ENCODE peak calls at places on chromosomes 4 and X, in eight cellular contexts. G, A, N, J, I, X, Q and P are unnamed samples.

GRCh38 chrX:46574941-46575381 is 1.4 kb downstream of the CHST7 start:
- DNase-seq in G (no peak), A (no peak), N (peak; percentile 55), J (no peak), I (no peak), X (no peak), Q (peak; percentile 35), P (peak; percentile 50)

GRCh38 chr4:93317571-93317970 is 511.0 kb upstream of the ATOH1 start:
- DNase-seq in G (no peak), A (no peak), N (no peak), J (no peak), I (no peak), X (no peak), Q (no peak), P (no peak)

GRCh38 chrX:39518451-39519212 is 579.1 kb downstream of the BCOR start:
- DNase-seq in G (peak; percentile 41), A (no peak), N (no peak), J (no peak), I (peak; percentile 12), X (peak; percentile 2), Q (no peak), P (no peak)

GRCh38 chr4:91028223-91028622 is 901.0 kb downstream of the CCSER1 start:
- DNase-seq in G (no peak), A (no peak), N (no peak), J (no peak), I (no peak), X (no peak), Q (no peak), P (no peak)

GRCh38 chr4:125515016-125515415 is 200.3 kb downstream of the FAT4 start:
- DNase-seq in G (no peak), A (no peak), N (no peak), J (no peak), I (no peak), X (no peak), Q (no peak), P (no peak)

GRCh38 chr4:164384416-164384815 is 369.5 kb upstream of the SMIM31 start:
- DNase-seq in G (no peak), A (no peak), N (no peak), J (no peak), I (no peak), X (no peak), Q (no peak), P (no peak)

GRCh38 chrX:109709129-109709631 is 23.9 kb downstream of the ACSL4 start:
- DNase-seq in G (no peak), A (no peak), N (no peak), J (no peak), I (no peak), X (peak; percentile 64), Q (no peak), P (peak; percentile 13)

GRCh38 chrX:139234898-139235297 is 295.6 kb upstream of the F9 start:
- DNase-seq in G (no peak), A (no peak), N (no peak), J (no peak), I (no peak), X (no peak), Q (no peak), P (no peak)

GRCh38 chr4:175280153-175280552 is 362.0 kb downstream of the ADAM29 start:
- DNase-seq in G (no peak), A (no peak), N (no peak), J (no peak), I (no peak), X (no peak), Q (no peak), P (no peak)

GRCh38 chr4:3290476-3290875 is 2.3 kb upstream of the RGS12 start:
- DNase-seq in G (no peak), A (no peak), N (no peak), J (no peak), I (no peak), X (no peak), Q (no peak), P (no peak)

GRCh38 chr4:28391877-28392276 is 1531.2 kb downstream of the STIM2 start:
- DNase-seq in G (no peak), A (no peak), N (no peak), J (no peak), I (no peak), X (no peak), Q (no peak), P (no peak)

GRCh38 chrX:135688137-135688536 is 25.3 kb upstream of the CT45A1 start:
- DNase-seq in G (no peak), A (peak; percentile 52), N (no peak), J (no peak), I (no peak), X (no peak), Q (no peak), P (peak; percentile 0)

GRCh38 chr4:154491341-154491679 is 289 bp downstream of the DCHS2 start:
- DNase-seq in G (no peak), A (no peak), N (no peak), J (no peak), I (no peak), X (peak; percentile 31), Q (no peak), P (peak; percentile 1)

GRCh38 chr4:185127021-185127925 is 15.8 kb upstream of the SLC25A4 start:
- DNase-seq in G (peak; percentile 50), A (no peak), N (peak; percentile 53), J (no peak), I (no peak), X (no peak), Q (peak; percentile 15), P (peak; percentile 35)

GRCh38 chr4:100086766-100087431 is 103.4 kb downstream of the DDIT4L start:
- DNase-seq in G (no peak), A (no peak), N (no peak), J (no peak), I (no peak), X (no peak), Q (peak; percentile 3), P (no peak)

GRCh38 chr4:177155454-177155853 is 154.2 kb upstream of the NEIL3 start:
- DNase-seq in G (no peak), A (no peak), N (no peak), J (no peak), I (no peak), X (no peak), Q (no peak), P (no peak)

GRCh38 chrX:112746812-112747630 is 67.3 kb upstream of the LHFPL1 start:
- DNase-seq in G (no peak), A (no peak), N (no peak), J (no peak), I (no peak), X (no peak), Q (no peak), P (no peak)

GRCh38 chr4:186725422-186726149 is 1.9 kb upstream of the FAT1 start:
- DNase-seq in G (peak; percentile 81), A (no peak), N (peak; percentile 76), J (no peak), I (no peak), X (peak; percentile 91), Q (peak; percentile 83), P (peak; percentile 67)

GRCh38 chrX:40105791-40106676 is 8.3 kb upstream of the BCOR start:
- DNase-seq in G (peak; percentile 76), A (peak; percentile 85), N (peak; percentile 82), J (no peak), I (peak; percentile 55), X (no peak), Q (peak; percentile 69), P (peak; percentile 58)

GRCh38 chr4:70402762-70403161 is 5.0 kb downstream of the OPRPN start:
- DNase-seq in G (no peak), A (no peak), N (no peak), J (no peak), I (no peak), X (no peak), Q (no peak), P (no peak)

GRCh38 chrX:115625577-115626301 is 64.8 kb downstream of the PLS3 start:
- DNase-seq in G (no peak), A (no peak), N (no peak), J (no peak), I (no peak), X (peak; percentile 60), Q (no peak), P (no peak)

GRCh38 chr4:9898596-9899345 is 117.3 kb downstream of the DRD5 start:
- DNase-seq in G (peak; percentile 16), A (peak; percentile 76), N (no peak), J (no peak), I (no peak), X (no peak), Q (peak; percentile 18), P (peak; percentile 53)

GRCh38 chr4:184653650-184654049 is 4.1 kb downstream of the PRIMPOL start:
- DNase-seq in G (no peak), A (no peak), N (no peak), J (no peak), I (no peak), X (peak; percentile 81), Q (no peak), P (no peak)

GRCh38 chr4:41413670-41414069 is 124.3 kb upstream of the LIMCH1 start:
- DNase-seq in G (no peak), A (no peak), N (no peak), J (no peak), I (no peak), X (peak; percentile 19), Q (no peak), P (no peak)

GRCh38 chr4:182465114-182465513 is 221.9 kb downstream of the TENM3 start:
- DNase-seq in G (no peak), A (no peak), N (no peak), J (no peak), I (no peak), X (no peak), Q (no peak), P (no peak)

GRCh38 chrX:41339148-41339547 is 5.2 kb downstream of the DDX3X start:
- DNase-seq in G (no peak), A (no peak), N (no peak), J (no peak), I (no peak), X (no peak), Q (no peak), P (no peak)

GRCh38 chrX:39440734-39441305 is 639.6 kb downstream of the MID1IP1 start:
- DNase-seq in G (no peak), A (no peak), N (no peak), J (no peak), I (no peak), X (no peak), Q (no peak), P (no peak)

GRCh38 chr4:82650868-82651267 is 89.1 kb upstream of the TMEM150C start:
- DNase-seq in G (no peak), A (no peak), N (no peak), J (no peak), I (no peak), X (no peak), Q (no peak), P (no peak)

GRCh38 chr4:52996261-52997131 is 134.4 kb downstream of the RASL11B start:
- DNase-seq in G (peak; percentile 70), A (no peak), N (no peak), J (no peak), I (peak; percentile 25), X (peak; percentile 49), Q (no peak), P (peak; percentile 59)